ENCODE peak calls at places on chromosomes 4 and X, in six cellular contexts. One of them, this sample, is unnamed. For H3K4me1, the result is how much of the 10 kb centered on the place peaks cover.

GRCh38 chr4:76811604-76812412 is 86.1 kb downstream of the SOWAHB start:
- DNase-seq in body of pancreas: no peak
- DNase-seq in neural progenitor cell: peak
- DNase-seq in OCI-LY7: no peak
- DNase-seq in neuronal stem cell: no peak
- DNase-seq in pancreas: no peak
- DNase-seq in this sample: no peak

GRCh38 chrX:153513265-153513664 is 4.2 kb upstream of the ATP2B3 start:
- DNase-seq in body of pancreas: no peak
- DNase-seq in neural progenitor cell: no peak
- DNase-seq in OCI-LY7: no peak
- DNase-seq in neuronal stem cell: no peak
- DNase-seq in pancreas: no peak
- DNase-seq in this sample: no peak

GRCh38 chr4:185134176-185134869 is 8.7 kb upstream of the SLC25A4 start:
- DNase-seq in body of pancreas: no peak
- DNase-seq in neural progenitor cell: peak
- DNase-seq in OCI-LY7: peak
- DNase-seq in neuronal stem cell: no peak
- DNase-seq in pancreas: no peak
- DNase-seq in this sample: peak

GRCh38 chrX:130224810-130225209 is 43.9 kb downstream of the ZNF280C start:
- DNase-seq in body of pancreas: no peak
- DNase-seq in neural progenitor cell: no peak
- DNase-seq in OCI-LY7: no peak
- DNase-seq in neuronal stem cell: no peak
- DNase-seq in pancreas: no peak
- DNase-seq in this sample: no peak

GRCh38 chrX:115268421-115268820 is 21.1 kb upstream of the LUZP4 start:
- DNase-seq in body of pancreas: no peak
- DNase-seq in neural progenitor cell: peak
- DNase-seq in OCI-LY7: no peak
- DNase-seq in neuronal stem cell: no peak
- DNase-seq in pancreas: no peak
- DNase-seq in this sample: no peak

GRCh38 chrX:6002056-6002455 is 226.6 kb downstream of the NLGN4X start:
- DNase-seq in body of pancreas: no peak
- DNase-seq in neural progenitor cell: no peak
- DNase-seq in OCI-LY7: no peak
- DNase-seq in neuronal stem cell: no peak
- DNase-seq in pancreas: no peak
- DNase-seq in this sample: no peak

GRCh38 chr4:133865606-133866327 is 335.8 kb downstream of the PABPC4L start:
- DNase-seq in body of pancreas: no peak
- DNase-seq in neural progenitor cell: peak
- DNase-seq in OCI-LY7: no peak
- DNase-seq in neuronal stem cell: peak
- DNase-seq in pancreas: no peak
- DNase-seq in this sample: no peak

GRCh38 chrX:112654871-112655270 is 24.9 kb downstream of the LHFPL1 start:
- DNase-seq in body of pancreas: no peak
- DNase-seq in neural progenitor cell: no peak
- DNase-seq in OCI-LY7: no peak
- DNase-seq in neuronal stem cell: no peak
- DNase-seq in pancreas: no peak
- DNase-seq in this sample: no peak

GRCh38 chrX:39261446-39262147 is 460.3 kb downstream of the MID1IP1 start:
- DNase-seq in body of pancreas: no peak
- DNase-seq in neural progenitor cell: peak
- DNase-seq in OCI-LY7: peak
- DNase-seq in neuronal stem cell: peak
- DNase-seq in pancreas: no peak
- DNase-seq in this sample: peak

GRCh38 chrX:65528705-65529340 is 5.8 kb downstream of the LAS1L start:
- DNase-seq in body of pancreas: peak
- DNase-seq in neural progenitor cell: peak
- DNase-seq in OCI-LY7: peak
- DNase-seq in neuronal stem cell: peak
- DNase-seq in pancreas: peak
- DNase-seq in this sample: peak

GRCh38 chr4:127622923-127623754 is 9.6 kb upstream of the INTU start:
- DNase-seq in body of pancreas: peak
- DNase-seq in neural progenitor cell: peak
- DNase-seq in OCI-LY7: no peak
- DNase-seq in neuronal stem cell: peak
- DNase-seq in pancreas: peak
- DNase-seq in this sample: peak

GRCh38 chr4:124941267-124941666 is 228.7 kb upstream of the ANKRD50 start:
- DNase-seq in body of pancreas: no peak
- DNase-seq in neural progenitor cell: no peak
- DNase-seq in OCI-LY7: no peak
- DNase-seq in neuronal stem cell: no peak
- DNase-seq in pancreas: no peak
- DNase-seq in this sample: no peak

GRCh38 chr4:7007142-7007907 is 35.8 kb upstream of the TADA2B start:
- DNase-seq in body of pancreas: no peak
- DNase-seq in neural progenitor cell: peak
- DNase-seq in OCI-LY7: no peak
- DNase-seq in neuronal stem cell: no peak
- DNase-seq in pancreas: no peak
- DNase-seq in this sample: peak

GRCh38 chrX:13764765-13765164 is 30.2 kb downstream of the OFD1 start:
- DNase-seq in body of pancreas: peak
- DNase-seq in neural progenitor cell: peak
- DNase-seq in OCI-LY7: no peak
- DNase-seq in neuronal stem cell: peak
- DNase-seq in pancreas: no peak
- DNase-seq in this sample: peak

GRCh38 chr4:101393256-101393655 is 45.9 kb upstream of the PPP3CA start:
- DNase-seq in body of pancreas: no peak
- DNase-seq in neural progenitor cell: no peak
- DNase-seq in OCI-LY7: no peak
- DNase-seq in neuronal stem cell: no peak
- DNase-seq in pancreas: no peak
- DNase-seq in this sample: peak

GRCh38 chrX:51891821-51892551 is 1.4 kb upstream of the MAGED1 start:
- DNase-seq in body of pancreas: no peak
- DNase-seq in neural progenitor cell: peak
- DNase-seq in OCI-LY7: peak
- DNase-seq in neuronal stem cell: no peak
- DNase-seq in pancreas: no peak
- DNase-seq in this sample: no peak

GRCh38 chrX:41303013-41303412 is 30.9 kb upstream of the DDX3X start:
- DNase-seq in body of pancreas: no peak
- DNase-seq in neural progenitor cell: no peak
- DNase-seq in OCI-LY7: no peak
- DNase-seq in neuronal stem cell: no peak
- DNase-seq in pancreas: no peak
- DNase-seq in this sample: no peak

GRCh38 chrX:41304178-41304577 is 29.8 kb upstream of the DDX3X start:
- DNase-seq in body of pancreas: no peak
- DNase-seq in neural progenitor cell: no peak
- DNase-seq in OCI-LY7: no peak
- DNase-seq in neuronal stem cell: no peak
- DNase-seq in pancreas: no peak
- DNase-seq in this sample: no peak

GRCh38 chrX:41301438-41301824 is 32.5 kb upstream of the DDX3X start:
- DNase-seq in body of pancreas: no peak
- DNase-seq in neural progenitor cell: no peak
- DNase-seq in OCI-LY7: no peak
- DNase-seq in neuronal stem cell: no peak
- DNase-seq in pancreas: no peak
- DNase-seq in this sample: no peak

GRCh38 chrX:41300758-41301437 is 33.1 kb upstream of the DDX3X start:
- DNase-seq in body of pancreas: no peak
- DNase-seq in neural progenitor cell: no peak
- DNase-seq in OCI-LY7: no peak
- DNase-seq in neuronal stem cell: no peak
- DNase-seq in pancreas: no peak
- DNase-seq in this sample: no peak

DNA sequence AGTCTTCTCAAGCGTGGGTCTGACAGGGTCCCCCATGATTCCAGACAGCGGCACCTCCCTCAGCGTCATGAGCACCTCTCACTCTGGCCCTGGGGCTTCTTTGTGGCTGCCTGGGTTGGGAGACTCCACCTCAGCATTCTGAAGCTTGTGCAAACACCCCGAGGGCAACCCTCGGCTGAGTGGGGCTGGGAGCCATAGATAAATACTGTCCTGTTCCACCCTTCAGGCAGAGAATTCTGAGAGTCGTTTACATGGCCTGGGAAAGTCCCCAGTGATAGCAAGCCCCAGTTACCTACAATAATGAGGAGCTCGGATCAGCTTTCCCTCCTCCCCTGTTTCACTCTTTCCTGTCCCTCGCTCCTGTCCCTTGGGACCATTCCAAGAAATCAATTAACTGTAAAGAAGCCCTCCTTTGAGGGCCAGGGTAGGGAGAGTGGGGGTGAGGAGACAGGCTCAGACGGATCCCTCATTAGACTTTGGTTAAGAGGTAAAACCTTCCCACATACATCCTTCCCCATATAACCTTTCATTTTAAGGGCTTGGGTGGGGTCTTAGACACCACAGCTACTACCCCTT is 31.6 kb upstream of the DDX3X start:
- DNase-seq in body of pancreas: no peak
- DNase-seq in neural progenitor cell: peak
- DNase-seq in OCI-LY7: no peak
- DNase-seq in neuronal stem cell: no peak
- DNase-seq in pancreas: no peak
- DNase-seq in this sample: no peak
- H3K4me1 ChIP-seq in body of pancreas: under half
- H3K4me1 ChIP-seq in neural progenitor cell: under half
- H3K4me1 ChIP-seq in OCI-LY7: under half
- H3K4me1 ChIP-seq in neuronal stem cell: under half
- H3K4me1 ChIP-seq in pancreas: under half
- H3K4me1 ChIP-seq in this sample: under half

GRCh38 chr4:15232725-15233597 is 194.9 kb upstream of the C1QTNF7 start:
- DNase-seq in body of pancreas: no peak
- DNase-seq in neural progenitor cell: no peak
- DNase-seq in OCI-LY7: no peak
- DNase-seq in neuronal stem cell: no peak
- DNase-seq in pancreas: no peak
- DNase-seq in this sample: no peak

GRCh38 chr4:15234585-15235126 is 193.2 kb upstream of the C1QTNF7 start:
- DNase-seq in body of pancreas: no peak
- DNase-seq in neural progenitor cell: no peak
- DNase-seq in OCI-LY7: no peak
- DNase-seq in neuronal stem cell: no peak
- DNase-seq in pancreas: no peak
- DNase-seq in this sample: no peak

GRCh38 chr4:15234101-15234500 is 193.7 kb upstream of the C1QTNF7 start:
- DNase-seq in body of pancreas: no peak
- DNase-seq in neural progenitor cell: no peak
- DNase-seq in OCI-LY7: no peak
- DNase-seq in neuronal stem cell: no peak
- DNase-seq in pancreas: no peak
- DNase-seq in this sample: no peak

GRCh38 chr4:15231265-15232091 is 196.4 kb upstream of the C1QTNF7 start:
- DNase-seq in body of pancreas: peak
- DNase-seq in neural progenitor cell: peak
- DNase-seq in OCI-LY7: peak
- DNase-seq in neuronal stem cell: peak
- DNase-seq in pancreas: no peak
- DNase-seq in this sample: peak

DNA sequence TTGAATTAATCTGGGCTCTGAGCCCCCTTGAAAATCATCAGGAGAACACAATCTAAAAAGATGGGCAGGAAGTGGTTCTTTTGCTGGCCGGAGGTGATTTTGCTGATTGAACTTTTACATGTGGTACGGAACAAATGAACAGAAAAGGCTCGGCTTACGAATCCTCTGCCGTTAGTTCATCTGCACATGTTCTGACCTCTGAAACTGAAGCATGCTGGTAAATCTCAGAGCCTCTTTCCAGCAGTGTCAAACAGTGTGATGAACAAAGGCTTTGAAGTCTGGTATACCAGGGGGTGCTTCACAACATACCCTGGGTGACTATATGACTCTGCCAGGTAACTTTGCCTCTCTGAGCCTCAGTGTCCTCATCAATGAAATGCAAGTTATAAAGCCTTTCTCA is 194.2 kb upstream of the C1QTNF7 start:
- DNase-seq in body of pancreas: no peak
- DNase-seq in neural progenitor cell: no peak
- DNase-seq in OCI-LY7: no peak
- DNase-seq in neuronal stem cell: no peak
- DNase-seq in pancreas: no peak
- DNase-seq in this sample: peak
- H3K27ac ChIP-seq in body of pancreas: no peak
- H3K27ac ChIP-seq in neural progenitor cell: no peak
- H3K27ac ChIP-seq in OCI-LY7: no peak
- H3K27ac ChIP-seq in neuronal stem cell: no peak
- H3K27ac ChIP-seq in pancreas: no peak
- H3K27ac ChIP-seq in this sample: peak

GRCh38 chr4:18664051-18664450 is 642.5 kb upstream of the LCORL start:
- DNase-seq in body of pancreas: no peak
- DNase-seq in neural progenitor cell: no peak
- DNase-seq in OCI-LY7: no peak
- DNase-seq in neuronal stem cell: no peak
- DNase-seq in pancreas: no peak
- DNase-seq in this sample: no peak
- H3K4me3 ChIP-seq in body of pancreas: no peak
- H3K4me3 ChIP-seq in neural progenitor cell: no peak
- H3K4me3 ChIP-seq in OCI-LY7: no peak
- H3K4me3 ChIP-seq in neuronal stem cell: peak
- H3K4me3 ChIP-seq in pancreas: no peak
- H3K4me3 ChIP-seq in this sample: no peak

GRCh38 chr4:186900232-186900900 is 176.7 kb upstream of the FAT1 start:
- DNase-seq in body of pancreas: no peak
- DNase-seq in neural progenitor cell: no peak
- DNase-seq in OCI-LY7: no peak
- DNase-seq in neuronal stem cell: no peak
- DNase-seq in pancreas: no peak
- DNase-seq in this sample: peak

GRCh38 chr4:186902361-186902760 is 178.7 kb upstream of the FAT1 start:
- DNase-seq in body of pancreas: no peak
- DNase-seq in neural progenitor cell: no peak
- DNase-seq in OCI-LY7: no peak
- DNase-seq in neuronal stem cell: no peak
- DNase-seq in pancreas: no peak
- DNase-seq in this sample: peak

GRCh38 chr4:186901850-186902249 is 178.2 kb upstream of the FAT1 start:
- DNase-seq in body of pancreas: no peak
- DNase-seq in neural progenitor cell: no peak
- DNase-seq in OCI-LY7: no peak
- DNase-seq in neuronal stem cell: no peak
- DNase-seq in pancreas: no peak
- DNase-seq in this sample: peak

GRCh38 chr4:186900980-186901379 is 177.3 kb upstream of the FAT1 start:
- DNase-seq in body of pancreas: no peak
- DNase-seq in neural progenitor cell: no peak
- DNase-seq in OCI-LY7: no peak
- DNase-seq in neuronal stem cell: no peak
- DNase-seq in pancreas: no peak
- DNase-seq in this sample: no peak

DNA sequence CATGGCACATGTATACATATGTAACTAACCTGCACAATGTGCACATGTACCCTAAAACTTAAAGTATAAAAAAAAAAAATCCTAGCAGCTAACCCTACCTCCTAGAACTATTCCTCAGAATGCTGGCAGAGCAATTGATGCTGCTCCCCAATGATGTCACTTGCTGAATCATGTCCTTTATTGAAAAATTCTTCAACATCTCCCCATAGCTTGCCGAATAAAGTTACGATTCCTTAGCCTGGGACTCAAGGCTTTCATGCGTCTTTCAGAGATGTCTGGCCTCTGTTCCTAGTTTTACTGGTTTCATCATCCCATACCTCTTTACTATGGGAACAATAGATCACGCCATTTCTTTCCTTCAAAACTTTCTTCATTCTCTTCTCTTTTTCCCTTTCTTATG is 174.7 kb upstream of the FAT1 start:
- DNase-seq in body of pancreas: no peak
- DNase-seq in neural progenitor cell: no peak
- DNase-seq in OCI-LY7: no peak
- DNase-seq in neuronal stem cell: no peak
- DNase-seq in pancreas: no peak
- DNase-seq in this sample: no peak
- H3K4me1 ChIP-seq in body of pancreas: under half
- H3K4me1 ChIP-seq in neural progenitor cell: under half
- H3K4me1 ChIP-seq in OCI-LY7: under half
- H3K4me1 ChIP-seq in neuronal stem cell: under half
- H3K4me1 ChIP-seq in pancreas: under half
- H3K4me1 ChIP-seq in this sample: under half